ENCODE peak calls at places on chromosomes 6 and 20, in seven cellular contexts. S is Panc1, G is fibroblast of lung, H is ovary, Y is tibial nerve, F is lung, N is heart left ventricle. E is an unnamed sample. For H3K27me3, the result is how much of the 10 kb centered on the place peaks cover.

GRCh38 chr6:16511723-16512584 is 249.3 kb downstream of the ATXN1 start:
- DNase-seq in S (no peak), Y (no peak), G (no peak), F (no peak), N (no peak), H (no peak), E (no peak)

GRCh38 chr6:84422380-84422968 is 195.0 kb upstream of the CEP162 start:
- DNase-seq in S (peak), Y (peak), F (peak), G (peak), H (no peak), N (peak), E (no peak)

GRCh38 chr6:36296240-36296639 is 26.4 kb downstream of the PNPLA1 start:
- DNase-seq in G (peak), S (no peak), H (no peak), F (no peak), N (no peak), Y (no peak), E (no peak)

GRCh38 chr20:25039697-25040437 is 18.1 kb downstream of the ACSS1 start:
- DNase-seq in F (peak), S (no peak), H (peak), Y (peak), N (peak), G (peak), E (no peak)

GRCh38 chr6:10315034-10315433 is 99.8 kb downstream of the TFAP2A start:
- DNase-seq in S (no peak), F (no peak), H (no peak), Y (no peak), N (no peak), G (no peak), E (peak)

GRCh38 chr6:167683028-167683862 is 143.5 kb upstream of the AFDN start:
- DNase-seq in S (peak), G (peak), Y (peak), N (peak), F (no peak), H (peak), E (peak)

GRCh38 chr6:30740993-30741784 is 1.3 kb downstream of the FLOT1 start:
- DNase-seq in H (no peak), N (no peak), Y (no peak), G (no peak), S (no peak), F (no peak), E (no peak)

GRCh38 chr20:8335796-8336195 is 203.7 kb downstream of the PLCB1 start:
- DNase-seq in N (no peak), H (no peak), Y (no peak), G (no peak), S (no peak), F (no peak), E (no peak)

GRCh38 chr20:62374431-62375152 is 7.5 kb upstream of the LAMA5 start:
- DNase-seq in G (no peak), H (no peak), F (no peak), N (no peak), S (no peak), Y (no peak), E (no peak)

GRCh38 chr6:123333000-123333756 is 303.6 kb downstream of the TRDN start:
- DNase-seq in H (no peak), G (peak), F (no peak), S (no peak), Y (no peak), N (no peak), E (no peak)

GRCh38 chr20:37384683-37385174 is 38.8 kb downstream of the SRC start:
- DNase-seq in Y (no peak), H (peak), N (peak), G (peak), F (peak), S (no peak), E (peak)

GRCh38 chr6:35173068-35174042 is 32.2 kb upstream of the TCP11 start:
- DNase-seq in Y (no peak), F (no peak), N (no peak), S (no peak), G (no peak), H (no peak), E (no peak)

GRCh38 chr6:41571066-41571780 is 25.0 kb downstream of the FOXP4 start:
- DNase-seq in S (no peak), Y (no peak), F (no peak), N (no peak), H (no peak), G (no peak), E (no peak)

GRCh38 chr6:125198285-125199009 is 44.9 kb downstream of the TPD52L1 start:
- DNase-seq in F (no peak), H (no peak), N (no peak), G (no peak), Y (no peak), S (no peak), E (no peak)

GRCh38 chr20:10352934-10353866 is 80.8 kb downstream of the MKKS start:
- DNase-seq in Y (no peak), S (no peak), G (peak), F (no peak), N (no peak), H (no peak), E (no peak)

GRCh38 chr6:1712451-1712850 is 102.7 kb downstream of the FOXC1 start:
- DNase-seq in N (no peak), H (no peak), F (no peak), S (no peak), G (no peak), Y (no peak), E (no peak)

GRCh38 chr6:44062771-44063560 is 64.3 kb downstream of the MRPL14 start:
- DNase-seq in N (no peak), S (no peak), G (no peak), H (no peak), F (no peak), Y (no peak), E (no peak)

GRCh38 chr20:19114410-19114809 is 98.0 kb upstream of the SLC24A3 start:
- DNase-seq in G (no peak), H (no peak), F (no peak), S (no peak), N (no peak), Y (no peak), E (no peak)

GRCh38 chr6:13261464-13261994 is 66.8 kb downstream of the TBC1D7 start:
- DNase-seq in G (no peak), Y (no peak), H (no peak), S (no peak), N (no peak), F (no peak), E (no peak)

GRCh38 chr20:535958-536357 is 7.6 kb downstream of the CSNK2A1 start:
- DNase-seq in N (no peak), S (no peak), F (no peak), G (peak), H (no peak), Y (no peak), E (no peak)

GRCh38 chr20:536426-537012 is 7.1 kb downstream of the CSNK2A1 start:
- DNase-seq in N (no peak), F (no peak), G (no peak), H (no peak), S (no peak), Y (no peak), E (no peak)

GRCh38 chr20:539848-540247 is 3.7 kb downstream of the CSNK2A1 start:
- DNase-seq in S (no peak), G (peak), F (no peak), N (no peak), Y (no peak), H (no peak), E (no peak)

GRCh38 chr20:539236-539635 is 4.4 kb downstream of the CSNK2A1 start:
- DNase-seq in F (no peak), H (no peak), Y (no peak), N (no peak), G (no peak), S (no peak), E (no peak)

GRCh38 chr20:537983-538382 is 5.6 kb downstream of the CSNK2A1 start:
- DNase-seq in H (no peak), N (no peak), S (no peak), Y (no peak), F (no peak), G (no peak), E (no peak)
- H3K27me3 ChIP-seq in H (under half), N (under half), S (under half), Y (under half), F (under half), G (under half), E (under half)

GRCh38 chr6:163188746-163189145 is 225.8 kb upstream of the QKI start:
- DNase-seq in Y (no peak), H (no peak), N (no peak), S (no peak), G (peak), F (no peak), E (no peak)
- H3K4me3 ChIP-seq in Y (no peak), H (no peak), N (no peak), S (no peak), G (no peak), F (no peak), E (no peak)

GRCh38 chr20:23783447-23783846 is 32.7 kb upstream of the CST1 start:
- DNase-seq in H (no peak), F (no peak), Y (no peak), G (no peak), N (no peak), S (no peak), E (no peak)
- TF ChIP-seq CTCF in H (no peak), F (no peak), Y (no peak), G (no peak), N (no peak), S (no peak), E (no peak)

GRCh38 chr6:39051399-39052122 is 3.0 kb downstream of the GLP1R start:
- DNase-seq in Y (no peak), N (no peak), G (peak), S (no peak), F (no peak), H (no peak), E (no peak)
- H3K27me3 ChIP-seq in Y (under half), N (under half), G (under half), S (under half), F (under half), H (under half), E (under half)

GRCh38 chr20:36301359-36302119 is 4.6 kb upstream of the DLGAP4 start:
- DNase-seq in G (no peak), Y (no peak), N (no peak), F (no peak), H (no peak), S (no peak), E (no peak)
- H3K4me3 ChIP-seq in G (no peak), Y (no peak), N (no peak), F (no peak), H (no peak), S (no peak), E (no peak)

GRCh38 chr6:170516783-170517616 is 36.1 kb downstream of the PSMB1 start:
- DNase-seq in S (peak), N (no peak), F (peak), H (no peak), G (peak), Y (no peak), E (peak)
- TF ChIP-seq CTCF in S (peak), N (peak), F (peak), H (no peak), G (peak), Y (peak), E (peak)

DNA sequence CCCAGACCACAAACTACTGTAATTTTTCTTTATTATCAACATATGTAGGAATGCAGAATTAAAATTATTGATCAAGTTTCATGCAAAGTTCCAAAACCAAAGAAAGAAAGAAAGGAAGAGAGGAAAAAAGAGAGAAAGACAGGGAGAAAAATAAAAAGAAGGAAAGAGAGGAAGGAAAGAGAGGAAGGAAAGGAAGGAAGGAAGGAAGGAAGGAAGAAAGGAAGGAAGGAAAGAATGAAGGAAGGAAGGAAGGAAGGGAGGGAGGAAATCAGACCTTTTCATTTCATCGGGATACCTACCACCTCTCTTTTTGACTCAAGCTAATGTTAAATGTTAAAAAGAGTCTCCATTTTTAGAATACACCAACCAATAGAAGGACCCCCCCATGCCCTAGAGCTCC is 31.9 kb downstream of the DCDC2 start:
- DNase-seq in N (no peak), Y (no peak), F (no peak), G (no peak), H (no peak), S (no peak), E (no peak)
- H3K27me3 ChIP-seq in N (under half), Y (under half), F (under half), G (under half), H (under half), S (under half), E (under half)